ENCODE peak calls at places on chromosomes 1 and 21, in five cellular contexts. L is SHP77; U is effector CD4-positive, alpha-beta T cell; Z is mucosa of gallbladder; X is C1 segment of cervical spinal cord. D is an unnamed sample.

GRCh38 chr21:36747815-36748381 is 49.0 kb downstream of the SIM2 start:
- DNase-seq in L (no peak), U (no peak), Z (no peak), X (no peak), D (peak)

GRCh38 chr1:64497484-64497883 is 27.6 kb downstream of the CACHD1 start:
- DNase-seq in L (no peak), U (no peak), Z (no peak), X (no peak), D (no peak)

GRCh38 chr1:160707171-160708109 is 4.2 kb downstream of the CD48 start:
- DNase-seq in L (no peak), U (no peak), Z (no peak), X (no peak), D (no peak)

GRCh38 chr1:211938473-211939080 is 96.8 kb downstream of the INTS7 start:
- DNase-seq in L (no peak), U (no peak), Z (no peak), X (no peak), D (no peak)

GRCh38 chr1:214466759-214467585 is 84.4 kb downstream of the PTPN14 start:
- DNase-seq in L (no peak), U (no peak), Z (peak), X (no peak), D (no peak)

GRCh38 chr1:201713093-201713810 is 115.7 kb upstream of the IPO9 start:
- DNase-seq in L (no peak), U (no peak), Z (peak), X (no peak), D (no peak)

GRCh38 chr1:179079113-179079761 is 2.6 kb upstream of the TOR3A start:
- DNase-seq in L (peak), U (peak), Z (peak), X (no peak), D (peak)

GRCh38 chr1:211548321-211549091 is 30.5 kb downstream of the SLC30A1 start:
- DNase-seq in L (no peak), U (no peak), Z (peak), X (no peak), D (no peak)

GRCh38 chr1:14603641-14604040 is 5.2 kb downstream of the KAZN start:
- DNase-seq in L (no peak), U (no peak), Z (no peak), X (no peak), D (no peak)

GRCh38 chr1:212752934-212753497 is 38.6 kb downstream of the NSL1 start:
- DNase-seq in L (no peak), U (no peak), Z (no peak), X (no peak), D (no peak)

GRCh38 chr1:17370618-17371017 is 1.4 kb upstream of the PADI6 start:
- DNase-seq in L (no peak), U (no peak), Z (no peak), X (no peak), D (no peak)